ENCODE peak calls at places on chromosomes 12 and 14, in five cellular contexts. H is NCI-H2171 treated with DMSO at 0.1 percent for 48 hours, R is GDM1, P is K562, S is NCI-H774. K is an unnamed sample.

GRCh38 chr14:63203618-63204406 is 431 bp upstream of the RHOJ start:
- DNase-seq in H (peak), R (no peak), P (no peak), S (peak), K (peak)

GRCh38 chr12:1272132-1272531 is 281.1 kb downstream of the ERC1 start:
- DNase-seq in H (no peak), R (no peak), P (no peak), S (no peak), K (no peak)

GRCh38 chr12:122293081-122293480 is 26.8 kb upstream of the VPS33A start:
- DNase-seq in H (peak), R (no peak), P (no peak), S (no peak), K (no peak)

GRCh38 chr12:15276088-15276698 is 46.1 kb upstream of the PTPRO start:
- DNase-seq in H (peak), R (no peak), P (peak), S (peak), K (no peak)

GRCh38 chr12:64907097-64907496 is 82.7 kb downstream of the TBC1D30 start:
- DNase-seq in H (no peak), R (no peak), P (no peak), S (no peak), K (no peak)

GRCh38 chr14:70721542-70721941 is 79.8 kb downstream of the TTC9 start:
- DNase-seq in H (no peak), R (no peak), P (no peak), S (no peak), K (peak)

GRCh38 chr14:22650960-22651521 is 6.9 kb upstream of the OR6J1 start:
- DNase-seq in H (no peak), R (peak), P (peak), S (no peak), K (no peak)

GRCh38 chr12:39037115-39037514 is 131.7 kb upstream of the CPNE8 start:
- DNase-seq in H (no peak), R (no peak), P (no peak), S (peak), K (no peak)

K was measured in osteoblast.